ENCODE peak calls at places on chromosomes 5 and 9, in six cellular contexts. One of them, this sample, is unnamed.
A peak's percentile ranks its signal among the peaks of the same experiment; 100 is the strongest.

GRCh38 chr5:176409765-176410164 is 6.6 kb downstream of the CLTB start:
- DNase-seq in T-helper 2 cell: no peak
- DNase-seq in M059J: no peak
- DNase-seq in HT-29: no peak
- DNase-seq in posterior vena cava: no peak
- DNase-seq in right lobe of liver: no peak
- DNase-seq in this sample: no peak

GRCh38 chr9:12935714-12936113 is 160.9 kb downstream of the LURAP1L start:
- DNase-seq in right lobe of liver: no peak
- DNase-seq in T-helper 2 cell: no peak
- DNase-seq in HT-29: no peak
- DNase-seq in M059J: no peak
- DNase-seq in posterior vena cava: no peak
- DNase-seq in this sample: no peak

GRCh38 chr5:55308254-55308836 is 556 bp downstream of the MTREX start:
- DNase-seq in right lobe of liver: no peak
- DNase-seq in posterior vena cava: no peak
- DNase-seq in M059J: peak; percentile 27
- DNase-seq in T-helper 2 cell: no peak
- DNase-seq in HT-29: peak; percentile 74
- DNase-seq in this sample: no peak

GRCh38 chr9:112005939-112006338 is 109.3 kb downstream of the UGCG start:
- DNase-seq in HT-29: no peak
- DNase-seq in T-helper 2 cell: no peak
- DNase-seq in posterior vena cava: no peak
- DNase-seq in M059J: no peak
- DNase-seq in right lobe of liver: no peak
- DNase-seq in this sample: no peak

GRCh38 chr9:2764371-2764770 is 47.1 kb downstream of the KCNV2 start:
- DNase-seq in right lobe of liver: no peak
- DNase-seq in M059J: peak; percentile 56
- DNase-seq in posterior vena cava: no peak
- DNase-seq in HT-29: no peak
- DNase-seq in T-helper 2 cell: no peak
- DNase-seq in this sample: no peak

GRCh38 chr5:122091942-122092600 is 14.0 kb upstream of the LOX start:
- DNase-seq in right lobe of liver: no peak
- DNase-seq in HT-29: peak; percentile 59
- DNase-seq in posterior vena cava: no peak
- DNase-seq in T-helper 2 cell: no peak
- DNase-seq in M059J: peak; percentile 63
- DNase-seq in this sample: no peak

GRCh38 chr9:121781143-121781542 is 129.7 kb downstream of the DAB2IP start:
- DNase-seq in HT-29: no peak
- DNase-seq in T-helper 2 cell: no peak
- DNase-seq in right lobe of liver: no peak
- DNase-seq in M059J: no peak
- DNase-seq in posterior vena cava: no peak
- DNase-seq in this sample: no peak

GRCh38 chr5:64587370-64587769 is 81.6 kb downstream of the RGS7BP start:
- DNase-seq in T-helper 2 cell: no peak
- DNase-seq in HT-29: no peak
- DNase-seq in right lobe of liver: no peak
- DNase-seq in M059J: no peak
- DNase-seq in posterior vena cava: no peak
- DNase-seq in this sample: no peak

GRCh38 chr5:84360056-84360455 is 24.6 kb downstream of the EDIL3 start:
- DNase-seq in M059J: no peak
- DNase-seq in T-helper 2 cell: no peak
- DNase-seq in right lobe of liver: no peak
- DNase-seq in HT-29: no peak
- DNase-seq in posterior vena cava: no peak
- DNase-seq in this sample: no peak

GRCh38 chr5:38994329-38994927 is 79.8 kb downstream of the RICTOR start:
- DNase-seq in right lobe of liver: no peak
- DNase-seq in M059J: peak; percentile 66
- DNase-seq in posterior vena cava: no peak
- DNase-seq in HT-29: peak; percentile 74
- DNase-seq in T-helper 2 cell: no peak
- DNase-seq in this sample: no peak

GRCh38 chr9:136242908-136243525 is 2.6 kb downstream of the QSOX2 start:
- DNase-seq in HT-29: peak; percentile 12
- DNase-seq in right lobe of liver: no peak
- DNase-seq in T-helper 2 cell: no peak
- DNase-seq in posterior vena cava: no peak
- DNase-seq in M059J: no peak
- DNase-seq in this sample: no peak

GRCh38 chr5:132103380-132103951 is 29.9 kb downstream of the CSF2 start:
- DNase-seq in posterior vena cava: peak; percentile 96
- DNase-seq in T-helper 2 cell: peak; percentile 64
- DNase-seq in M059J: peak; percentile 97
- DNase-seq in HT-29: peak; percentile 76
- DNase-seq in right lobe of liver: peak; percentile 77
- DNase-seq in this sample: peak; percentile 71

GRCh38 chr9:97598461-97599288 is 34.5 kb downstream of the TSTD2 start:
- DNase-seq in posterior vena cava: no peak
- DNase-seq in HT-29: peak; percentile 83
- DNase-seq in right lobe of liver: peak; percentile 60
- DNase-seq in M059J: peak; percentile 81
- DNase-seq in T-helper 2 cell: peak; percentile 48
- DNase-seq in this sample: peak; percentile 65

GRCh38 chr5:68114641-68115040 is 100.9 kb upstream of the PIK3R1 start:
- DNase-seq in posterior vena cava: no peak
- DNase-seq in HT-29: no peak
- DNase-seq in right lobe of liver: no peak
- DNase-seq in T-helper 2 cell: no peak
- DNase-seq in M059J: peak; percentile 90
- DNase-seq in this sample: no peak

GRCh38 chr9:92325269-92325990 is at the start of the genes CENPP and NOL8:
- DNase-seq in M059J: peak; percentile 91
- DNase-seq in T-helper 2 cell: peak; percentile 74
- DNase-seq in posterior vena cava: peak; percentile 95
- DNase-seq in right lobe of liver: peak; percentile 88
- DNase-seq in HT-29: peak; percentile 94
- DNase-seq in this sample: peak; percentile 89

GRCh38 chr5:2012885-2013284 is 130.2 kb upstream of the IRX4 start:
- DNase-seq in T-helper 2 cell: no peak
- DNase-seq in posterior vena cava: no peak
- DNase-seq in right lobe of liver: no peak
- DNase-seq in HT-29: no peak
- DNase-seq in M059J: no peak
- DNase-seq in this sample: no peak

GRCh38 chr9:34016149-34016548 is 32.5 kb downstream of the UBAP2 start:
- DNase-seq in M059J: no peak
- DNase-seq in T-helper 2 cell: no peak
- DNase-seq in right lobe of liver: no peak
- DNase-seq in HT-29: no peak
- DNase-seq in posterior vena cava: no peak
- DNase-seq in this sample: no peak